ENCODE peak calls at places on chromosomes 1 and 21, in four cellular contexts. M is A549, J is GM23248, U is endothelial cell of umbilical vein. I is an unnamed sample.

GRCh38 chr1:98383341-98383740 is 278.2 kb upstream of the SNX7 start:
- DNase-seq in M (no peak), J (no peak), U (peak), I (no peak)

GRCh38 chr1:181588631-181589030 is 105.3 kb downstream of the CACNA1E start:
- DNase-seq in M (no peak), J (no peak), U (no peak), I (no peak)

GRCh38 chr1:31224102-31224501 is 15.6 kb downstream of the NKAIN1 start:
- DNase-seq in M (no peak), J (no peak), U (no peak), I (no peak)

GRCh38 chr1:46102769-46103476 is 29.5 kb downstream of the PIK3R3 start:
- DNase-seq in M (peak), J (peak), U (no peak), I (no peak)

GRCh38 chr1:16926491-16927195 is 4.9 kb downstream of the CROCC start:
- DNase-seq in M (no peak), J (no peak), U (no peak), I (no peak)

GRCh38 chr21:41164981-41165650 is 2.8 kb upstream of the BACE2 start:
- DNase-seq in M (peak), J (peak), U (peak), I (no peak)

GRCh38 chr1:18480315-18481189 is at the start of gene KLHDC7A:
- DNase-seq in M (peak), J (no peak), U (no peak), I (no peak)

GRCh38 chr1:21397813-21398188 is 42.1 kb upstream of the NBPF3 start:
- DNase-seq in M (no peak), J (no peak), U (no peak), I (peak)

GRCh38 chr1:30847358-30847972 is 61.1 kb downstream of the SDC3 start:
- DNase-seq in M (no peak), J (no peak), U (peak), I (peak)

GRCh38 chr1:905071-905749 is 18.5 kb upstream of the SAMD11 start:
- DNase-seq in M (no peak), J (peak), U (no peak), I (no peak)

GRCh38 chr1:152884966-152885624 is 7.0 kb downstream of the SMCP start:
- DNase-seq in M (no peak), J (peak), U (no peak), I (no peak)

GRCh38 chr1:2098301-2098698 is 48.1 kb downstream of the PRKCZ start:
- DNase-seq in M (no peak), J (no peak), U (no peak), I (no peak)

GRCh38 chr1:65431111-65431705 is 10.7 kb downstream of the LEPR start:
- DNase-seq in M (peak), J (peak), U (peak), I (no peak)

DNA sequence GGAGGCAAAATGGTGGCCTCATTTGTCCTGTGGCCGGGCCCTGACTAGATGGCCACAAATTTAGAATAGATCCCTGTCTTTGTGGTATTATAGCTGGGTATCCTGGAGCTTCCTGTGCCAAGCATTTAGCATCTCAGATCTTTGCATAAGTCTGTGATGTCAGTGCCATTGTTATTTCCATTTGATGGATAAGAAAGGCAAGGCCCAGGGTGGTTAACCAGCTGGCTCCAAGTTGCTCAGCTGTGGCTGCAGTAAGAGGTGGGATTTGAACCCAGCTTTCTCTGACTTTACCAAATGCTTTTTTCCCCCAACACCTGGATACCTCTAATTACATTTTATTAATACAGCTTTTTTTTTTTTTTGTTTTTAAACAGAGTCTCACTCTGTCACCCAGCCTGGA is 11.7 kb upstream of the TNFRSF8 start:
- DNase-seq in M (no peak), J (no peak), U (no peak), I (no peak)
- H3K27ac ChIP-seq in M (no peak), J (no peak), U (no peak), I (no peak)

GRCh38 chr1:34872133-34872503 is 12.6 kb upstream of the SMIM12 start:
- DNase-seq in M (no peak), J (no peak), U (no peak), I (peak)
- H3K27ac ChIP-seq in M (no peak), J (no peak), U (no peak), I (no peak)

GRCh38 chr1:214438530-214438929 is 112.9 kb downstream of the PTPN14 start:
- DNase-seq in M (no peak), J (no peak), U (no peak), I (no peak)

GRCh38 chr1:214438059-214438458 is 113.3 kb downstream of the PTPN14 start:
- DNase-seq in M (no peak), J (no peak), U (peak), I (no peak)

GRCh38 chr1:214441119-214441518 is 110.3 kb downstream of the PTPN14 start:
- DNase-seq in M (no peak), J (no peak), U (no peak), I (no peak)

GRCh38 chr1:214440219-214440965 is 111.0 kb downstream of the PTPN14 start:
- DNase-seq in M (no peak), J (no peak), U (no peak), I (no peak)

GRCh38 chr1:214439352-214440119 is 111.9 kb downstream of the PTPN14 start:
- DNase-seq in M (peak), J (no peak), U (peak), I (no peak)
- H3K27ac ChIP-seq in M (peak), J (no peak), U (no peak), I (no peak)

GRCh38 chr1:93671090-93671743 is 10.4 kb downstream of the BCAR3 start:
- DNase-seq in M (no peak), J (no peak), U (no peak), I (no peak)
- H3K27ac ChIP-seq in M (peak), J (no peak), U (peak), I (no peak)

I was measured in caudate nucleus.